ENCODE peak calls at places on chromosomes 2 and 18, in seven cellular contexts. C is adrenal gland; R is mucosa of gallbladder; Z is NCI-H446 treated with DMSO at 0.1 percent for 48 hours; W is myocyte; O is naive thymus-derived CD4-positive, alpha-beta T cell; T is foreskin keratinocyte. P is an unnamed sample.

GRCh38 chr18:35045121-35045520 is 3.9 kb downstream of the MAPRE2 start:
- DNase-seq in C (no peak), R (no peak), Z (peak; percentile 30), W (no peak), O (no peak), T (no peak), P (no peak)

GRCh38 chr18:56188521-56188920 is 449.9 kb downstream of the TXNL1 start:
- DNase-seq in C (peak; percentile 75), R (no peak), Z (no peak), W (no peak), O (no peak), T (no peak), P (no peak)

GRCh38 chr2:132387126-132387525 is 29.5 kb upstream of the GPR39 start:
- DNase-seq in C (no peak), R (no peak), Z (no peak), W (no peak), O (no peak), T (no peak), P (no peak)

GRCh38 chr2:98882971-98883779 is 52.9 kb downstream of the CRACDL start:
- DNase-seq in C (no peak), R (no peak), Z (no peak), W (no peak), O (no peak), T (no peak), P (no peak)

GRCh38 chr2:104368089-104368488 is 485.8 kb upstream of the POU3F3 start:
- DNase-seq in C (no peak), R (no peak), Z (no peak), W (no peak), O (no peak), T (no peak), P (no peak)

GRCh38 chr18:48728204-48728833 is 189.5 kb downstream of the CTIF start:
- DNase-seq in C (no peak), R (no peak), Z (no peak), W (peak; percentile 91), O (no peak), T (no peak), P (no peak)

GRCh38 chr2:127164761-127165538 is 55.1 kb downstream of the CYP27C1 start:
- DNase-seq in C (no peak), R (no peak), Z (no peak), W (no peak), O (no peak), T (no peak), P (no peak)

GRCh38 chr2:102514061-102514785 is 41.2 kb downstream of the SLC9A4 start:
- DNase-seq in C (peak; percentile 54), R (peak; percentile 44), Z (no peak), W (peak; percentile 93), O (no peak), T (peak; percentile 82), P (peak; percentile 88)

GRCh38 chr18:37270046-37270665 is 295.4 kb downstream of the CELF4 start:
- DNase-seq in C (peak; percentile 69), R (peak; percentile 67), Z (no peak), W (peak; percentile 71), O (no peak), T (no peak), P (peak; percentile 26)

GRCh38 chr2:189163889-189164288 is 15.7 kb downstream of the COL5A2 start:
- DNase-seq in C (no peak), R (no peak), Z (no peak), W (peak; percentile 73), O (no peak), T (no peak), P (no peak)

GRCh38 chr2:216799873-216800421 is 59.9 kb downstream of the TNP1 start:
- DNase-seq in C (peak; percentile 73), R (no peak), Z (no peak), W (peak; percentile 87), O (no peak), T (no peak), P (no peak)

GRCh38 chr2:74181739-74182138 is 3.1 kb upstream of the MOB1A start:
- DNase-seq in C (peak; percentile 60), R (peak; percentile 51), Z (peak; percentile 91), W (peak; percentile 34), O (no peak), T (no peak), P (peak; percentile 12)

GRCh38 chr2:47708801-47709499 is 74.0 kb upstream of the MSH6 start:
- DNase-seq in C (no peak), R (no peak), Z (no peak), W (no peak), O (no peak), T (no peak), P (no peak)

GRCh38 chr2:202491514-202491913 is 115.4 kb downstream of the BMPR2 start:
- DNase-seq in C (no peak), R (no peak), Z (no peak), W (no peak), O (no peak), T (no peak), P (no peak)

GRCh38 chr18:55465313-55465712 is 122.7 kb downstream of the TCF4 start:
- DNase-seq in C (no peak), R (no peak), Z (no peak), W (no peak), O (no peak), T (no peak), P (no peak)

GRCh38 chr18:64134044-64134757 is 14.7 kb downstream of the LINC00305 start:
- DNase-seq in C (no peak), R (no peak), Z (peak; percentile 52), W (no peak), O (no peak), T (no peak), P (no peak)

GRCh38 chr2:191631754-191632153 is 46.2 kb upstream of the NABP1 start:
- DNase-seq in C (peak; percentile 57), R (no peak), Z (no peak), W (no peak), O (no peak), T (no peak), P (no peak)

GRCh38 chr2:104658149-104658839 is 195.6 kb upstream of the POU3F3 start:
- DNase-seq in C (peak; percentile 59), R (no peak), Z (no peak), W (no peak), O (no peak), T (no peak), P (peak; percentile 48)

P was measured in small intestine.